ENCODE peak calls at places on chromosome 1, in eight cellular contexts. O is activated B cell treated with CpG ODN at 0.5 μM for 24 hours; X is right cardiac atrium; E is AG09319; S is stimulated activated CD4-positive, alpha-beta T cell treated with anti-CD3 and anti-CD28 coated beads, Interleukin-4, amount 100 ng/mL, for 48 hours; Q is globus pallidus; M is KBM-7; L is effector memory CD8-positive, alpha-beta T cell. R is an unnamed sample.

GRCh38 chr1:40396420-40396819 is 22.9 kb downstream of the SMAP2 start:
- DNase-seq in O (no peak), X (no peak), E (no peak), S (no peak), Q (no peak), M (no peak), L (no peak), R (no peak)

GRCh38 chr1:64295566-64295965 is 92.1 kb downstream of the UBE2U start:
- DNase-seq in O (no peak), X (no peak), E (no peak), S (no peak), Q (no peak), M (no peak), L (no peak), R (no peak)

GRCh38 chr1:247286134-247286670 is 30.3 kb downstream of the VN1R5 start:
- DNase-seq in O (no peak), X (no peak), E (no peak), S (no peak), Q (no peak), M (no peak), L (no peak), R (no peak)

GRCh38 chr1:23719162-23719820 is 24.0 kb upstream of the ELOA start:
- DNase-seq in O (no peak), X (no peak), E (no peak), S (no peak), Q (no peak), M (no peak), L (no peak), R (no peak)

GRCh38 chr1:153526132-153526543 is 9.7 kb downstream of the S100A6 start:
- DNase-seq in O (no peak), X (no peak), E (no peak), S (no peak), Q (no peak), M (peak), L (no peak), R (no peak)

GRCh38 chr1:55425310-55425930 is 210.3 kb upstream of the USP24 start:
- DNase-seq in O (no peak), X (no peak), E (no peak), S (no peak), Q (no peak), M (no peak), L (no peak), R (no peak)

GRCh38 chr1:80656011-80656627 is 1144.6 kb upstream of the ADGRL2 start:
- DNase-seq in O (no peak), X (no peak), E (no peak), S (no peak), Q (no peak), M (no peak), L (no peak), R (no peak)

GRCh38 chr1:157838966-157839365 is 2.6 kb downstream of the CD5L start:
- DNase-seq in O (no peak), X (no peak), E (no peak), S (no peak), Q (no peak), M (no peak), L (no peak), R (no peak)

GRCh38 chr1:38788937-38789336 is 70.6 kb downstream of the RRAGC start:
- DNase-seq in O (no peak), X (no peak), E (no peak), S (no peak), Q (no peak), M (no peak), L (no peak), R (no peak)

GRCh38 chr1:246827396-246827795 is 103.2 kb downstream of the SCCPDH start:
- DNase-seq in O (no peak), X (no peak), E (no peak), S (no peak), Q (no peak), M (no peak), L (no peak), R (no peak)